ENCODE peak calls at places on chromosome X, in five cellular contexts. B is stimulated activated CD8-positive, alpha-beta memory T cell treated with anti-CD3 and anti-CD28 coated beads, Interleukin-7, amount 100 ng/mL, for 1 hour; F is stimulated activated CD4-positive, alpha-beta T cell treated with anti-CD3 and anti-CD28 coated beads, TNF-alpha, amount 100 ng/mL, for 1 hour; X is NCI-H524; E is activated gamma-delta T cell treated with Interleukin-2 at 50 U/mL for 16 hours. N is an unnamed sample.

GRCh38 chrX:70479197-70479969 is 34.7 kb downstream of the DLG3 start:
- DNase-seq in B (no peak), F (no peak), X (peak), E (no peak), N (no peak)

GRCh38 chrX:118519411-118520205 is 24.0 kb downstream of the DOCK11 start:
- DNase-seq in B (no peak), F (no peak), X (no peak), E (no peak), N (no peak)

GRCh38 chrX:154097003-154097596 is 417 bp downstream of the MECP2 start:
- DNase-seq in B (peak), F (peak), X (peak), E (peak), N (peak)

GRCh38 chrX:281166-281999 is at the start of gene PLCXD1:
- DNase-seq in B (no peak), F (no peak), X (no peak), E (no peak), N (peak)

GRCh38 chrX:101595739-101596419 is 21.9 kb downstream of the ARMCX6 start:
- DNase-seq in B (no peak), F (no peak), X (peak), E (peak), N (peak)

GRCh38 chrX:73855546-73855945 is 292.5 kb downstream of the CHIC1 start:
- DNase-seq in B (peak), F (peak), X (peak), E (peak), N (peak)

GRCh38 chrX:101206471-101206870 is 13.1 kb upstream of the DRP2 start:
- DNase-seq in B (no peak), F (no peak), X (peak), E (no peak), N (no peak)

GRCh38 chrX:153669174-153669890 is 4.3 kb downstream of the PNCK start:
- DNase-seq in B (no peak), F (no peak), X (peak), E (peak), N (no peak)

GRCh38 chrX:106894392-106894909 is 8.7 kb downstream of the RIPPLY1 start:
- DNase-seq in B (no peak), F (peak), X (peak), E (peak), N (peak)

GRCh38 chrX:86137071-86137470 is 11.2 kb upstream of the DACH2 start:
- DNase-seq in B (no peak), F (no peak), X (no peak), E (no peak), N (no peak)

GRCh38 chrX:68686684-68687045 is 39.2 kb downstream of the STARD8 start:
- DNase-seq in B (no peak), F (no peak), X (peak), E (no peak), N (no peak)

GRCh38 chrX:123648028-123648810 is 84.6 kb downstream of the THOC2 start:
- DNase-seq in B (no peak), F (peak), X (no peak), E (no peak), N (peak)

GRCh38 chrX:10524578-10524977 is 95.8 kb downstream of the MID1 start:
- DNase-seq in B (no peak), F (no peak), X (no peak), E (no peak), N (no peak)

GRCh38 chrX:30196322-30196721 is 19.0 kb upstream of the MAGEB2 start:
- DNase-seq in B (no peak), F (no peak), X (peak), E (no peak), N (no peak)

GRCh38 chrX:38816158-38816557 is 14.9 kb downstream of the MID1IP1 start:
- DNase-seq in B (no peak), F (no peak), X (no peak), E (no peak), N (no peak)

GRCh38 chrX:68018248-68019203 is 414.8 kb downstream of the OPHN1 start:
- DNase-seq in B (no peak), F (no peak), X (peak), E (no peak), N (peak)

GRCh38 chrX:95539041-95539440 is 1145.6 kb upstream of the DIAPH2 start:
- DNase-seq in B (no peak), F (no peak), X (no peak), E (no peak), N (no peak)

GRCh38 chrX:1442724-1443367 is 9.9 kb downstream of the ASMTL start:
- DNase-seq in B (no peak), F (no peak), X (no peak), E (no peak), N (peak)

GRCh38 chrX:130173190-130173895 is 1.6 kb downstream of the RAB33A start:
- DNase-seq in B (no peak), F (no peak), X (no peak), E (no peak), N (no peak)

GRCh38 chrX:110182362-110182761 is 135.5 kb downstream of the AMMECR1 start:
- DNase-seq in B (no peak), F (no peak), X (no peak), E (no peak), N (no peak)

GRCh38 chrX:1601768-1602085 is 10.3 kb downstream of the AKAP17A start:
- DNase-seq in B (no peak), F (no peak), X (no peak), E (no peak), N (no peak)

GRCh38 chrX:73877687-73878086 is 314.7 kb downstream of the CHIC1 start:
- DNase-seq in B (no peak), F (no peak), X (no peak), E (no peak), N (no peak)

GRCh38 chrX:68841251-68842049 is 12.6 kb downstream of the EFNB1 start:
- DNase-seq in B (no peak), F (no peak), X (peak), E (no peak), N (no peak)

GRCh38 chrX:145613894-145614293 is 203.7 kb upstream of the SLITRK2 start:
- DNase-seq in B (no peak), F (no peak), X (no peak), E (no peak), N (no peak)

GRCh38 chrX:136196691-136197155 is 49.4 kb downstream of the FHL1 start:
- DNase-seq in B (no peak), F (no peak), X (peak), E (no peak), N (no peak)

GRCh38 chrX:20067709-20068315 is 48.9 kb downstream of the MAP7D2 start:
- DNase-seq in B (no peak), F (no peak), X (peak), E (no peak), N (peak)